ENCODE peak calls at places on chromosomes 13 and 19, in five cellular contexts. One of them, this sample, is unnamed.

GRCh38 chr13:69681722-69682121 is 425.9 kb upstream of the ATXN8OS start:
- DNase-seq in CD4-positive, alpha-beta T cell: no peak
- DNase-seq in ascending aorta: no peak
- DNase-seq in omental fat pad: no peak
- DNase-seq in bronchial epithelial cell: no peak
- DNase-seq in this sample: no peak

GRCh38 chr13:45786293-45786920 is 65.1 kb downstream of the SIAH3 start:
- DNase-seq in CD4-positive, alpha-beta T cell: no peak
- DNase-seq in bronchial epithelial cell: no peak
- DNase-seq in ascending aorta: no peak
- DNase-seq in omental fat pad: no peak
- DNase-seq in this sample: no peak

GRCh38 chr13:98565726-98566577 is 11.0 kb downstream of the STK24 start:
- DNase-seq in bronchial epithelial cell: no peak
- DNase-seq in ascending aorta: peak
- DNase-seq in omental fat pad: no peak
- DNase-seq in CD4-positive, alpha-beta T cell: no peak
- DNase-seq in this sample: no peak

GRCh38 chr19:8028951-8029491 is 23.5 kb upstream of the CCL25 start:
- DNase-seq in omental fat pad: no peak
- DNase-seq in CD4-positive, alpha-beta T cell: no peak
- DNase-seq in bronchial epithelial cell: no peak
- DNase-seq in ascending aorta: no peak
- DNase-seq in this sample: no peak

GRCh38 chr13:30017880-30018279 is 167.5 kb upstream of the UBL3 start:
- DNase-seq in omental fat pad: no peak
- DNase-seq in bronchial epithelial cell: no peak
- DNase-seq in CD4-positive, alpha-beta T cell: no peak
- DNase-seq in ascending aorta: no peak
- DNase-seq in this sample: no peak

GRCh38 chr13:112605531-112605990 is 17.6 kb upstream of the TUBGCP3 start:
- DNase-seq in bronchial epithelial cell: no peak
- DNase-seq in ascending aorta: no peak
- DNase-seq in omental fat pad: no peak
- DNase-seq in CD4-positive, alpha-beta T cell: no peak
- DNase-seq in this sample: no peak

GRCh38 chr19:1243768-1244692 is 2.5 kb downstream of the ATP5F1D start:
- DNase-seq in CD4-positive, alpha-beta T cell: peak
- DNase-seq in omental fat pad: peak
- DNase-seq in ascending aorta: peak
- DNase-seq in bronchial epithelial cell: peak
- DNase-seq in this sample: peak

GRCh38 chr13:23140492-23140891 is 40.3 kb upstream of the SGCG start:
- DNase-seq in omental fat pad: no peak
- DNase-seq in bronchial epithelial cell: peak
- DNase-seq in CD4-positive, alpha-beta T cell: no peak
- DNase-seq in ascending aorta: no peak
- DNase-seq in this sample: no peak

GRCh38 chr13:114148521-114148855 is 16.1 kb upstream of the RASA3 start:
- DNase-seq in ascending aorta: no peak
- DNase-seq in bronchial epithelial cell: no peak
- DNase-seq in CD4-positive, alpha-beta T cell: peak
- DNase-seq in omental fat pad: no peak
- DNase-seq in this sample: peak

GRCh38 chr19:4454952-4455738 is 2.4 kb downstream of the UBXN6 start:
- DNase-seq in bronchial epithelial cell: peak
- DNase-seq in CD4-positive, alpha-beta T cell: no peak
- DNase-seq in omental fat pad: no peak
- DNase-seq in ascending aorta: peak
- DNase-seq in this sample: no peak

GRCh38 chr19:16442386-16443276 is 29.1 kb downstream of the EPS15L1 start:
- DNase-seq in bronchial epithelial cell: no peak
- DNase-seq in CD4-positive, alpha-beta T cell: no peak
- DNase-seq in omental fat pad: no peak
- DNase-seq in ascending aorta: no peak
- DNase-seq in this sample: no peak

GRCh38 chr19:47609885-47610545 is 1.1 kb downstream of the BICRA start:
- DNase-seq in CD4-positive, alpha-beta T cell: peak
- DNase-seq in omental fat pad: no peak
- DNase-seq in bronchial epithelial cell: no peak
- DNase-seq in ascending aorta: peak
- DNase-seq in this sample: peak

GRCh38 chr13:49097374-49097773 is 121.7 kb downstream of the FNDC3A start:
- DNase-seq in CD4-positive, alpha-beta T cell: no peak
- DNase-seq in bronchial epithelial cell: peak
- DNase-seq in ascending aorta: no peak
- DNase-seq in omental fat pad: no peak
- DNase-seq in this sample: no peak

GRCh38 chr19:5926641-5927438 is 12.8 kb downstream of the CAPS start:
- DNase-seq in omental fat pad: no peak
- DNase-seq in ascending aorta: peak
- DNase-seq in bronchial epithelial cell: no peak
- DNase-seq in CD4-positive, alpha-beta T cell: no peak
- DNase-seq in this sample: no peak

GRCh38 chr19:54204767-54205468 is 4.3 kb downstream of the RPS9 start:
- DNase-seq in ascending aorta: no peak
- DNase-seq in bronchial epithelial cell: no peak
- DNase-seq in CD4-positive, alpha-beta T cell: no peak
- DNase-seq in omental fat pad: no peak
- DNase-seq in this sample: no peak

GRCh38 chr13:52847322-52847681 is 1.1 kb downstream of the PCDH8 start:
- DNase-seq in CD4-positive, alpha-beta T cell: no peak
- DNase-seq in omental fat pad: no peak
- DNase-seq in ascending aorta: no peak
- DNase-seq in bronchial epithelial cell: no peak
- DNase-seq in this sample: no peak

GRCh38 chr13:52845334-52845761 is 3.1 kb downstream of the PCDH8 start:
- DNase-seq in CD4-positive, alpha-beta T cell: no peak
- DNase-seq in ascending aorta: no peak
- DNase-seq in bronchial epithelial cell: no peak
- DNase-seq in omental fat pad: no peak
- DNase-seq in this sample: peak

GRCh38 chr13:52846567-52847321 is 1.7 kb downstream of the PCDH8 start:
- DNase-seq in ascending aorta: no peak
- DNase-seq in omental fat pad: no peak
- DNase-seq in bronchial epithelial cell: no peak
- DNase-seq in CD4-positive, alpha-beta T cell: no peak
- DNase-seq in this sample: peak

GRCh38 chr13:52847682-52848432 is 583 bp downstream of the PCDH8 start:
- DNase-seq in bronchial epithelial cell: no peak
- DNase-seq in omental fat pad: no peak
- DNase-seq in CD4-positive, alpha-beta T cell: no peak
- DNase-seq in ascending aorta: no peak
- DNase-seq in this sample: peak

GRCh38 chr13:52845766-52846566 is 2.5 kb downstream of the PCDH8 start:
- DNase-seq in ascending aorta: no peak
- DNase-seq in CD4-positive, alpha-beta T cell: no peak
- DNase-seq in bronchial epithelial cell: no peak
- DNase-seq in omental fat pad: no peak
- DNase-seq in this sample: peak
- TF ChIP-seq CTCF in ascending aorta: no peak
- TF ChIP-seq CTCF in CD4-positive, alpha-beta T cell: no peak
- TF ChIP-seq CTCF in bronchial epithelial cell: peak
- TF ChIP-seq CTCF in omental fat pad: no peak
- TF ChIP-seq CTCF in this sample: peak

DNA sequence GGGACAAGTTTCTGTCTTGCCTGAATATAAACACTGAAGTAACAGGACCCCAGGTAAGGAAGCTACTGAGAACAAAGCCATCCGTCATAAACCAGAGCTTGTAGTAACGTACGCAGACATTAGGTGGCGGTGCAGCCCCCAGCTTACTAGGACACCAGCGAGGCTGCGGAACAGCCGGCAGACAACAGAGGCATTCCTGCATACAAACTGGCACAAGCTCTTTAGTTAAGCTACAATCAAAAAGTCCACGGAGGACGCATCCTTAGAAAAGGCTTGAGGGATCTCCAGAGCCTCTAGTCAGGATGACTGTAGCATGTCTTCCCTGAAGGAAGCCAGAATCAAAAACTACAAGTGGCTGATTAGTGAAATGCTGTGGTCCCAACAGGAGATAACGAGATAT is 26.2 kb downstream of the ZNF160 start:
- DNase-seq in CD4-positive, alpha-beta T cell: no peak
- DNase-seq in omental fat pad: peak
- DNase-seq in bronchial epithelial cell: peak
- DNase-seq in ascending aorta: no peak
- DNase-seq in this sample: no peak
- TF ChIP-seq CTCF in CD4-positive, alpha-beta T cell: no peak
- TF ChIP-seq CTCF in omental fat pad: no peak
- TF ChIP-seq CTCF in bronchial epithelial cell: peak
- TF ChIP-seq CTCF in ascending aorta: peak
- TF ChIP-seq CTCF in this sample: peak

GRCh38 chr13:53191091-53191490 is 162.5 kb downstream of the OLFM4 start:
- DNase-seq in ascending aorta: no peak
- DNase-seq in CD4-positive, alpha-beta T cell: no peak
- DNase-seq in bronchial epithelial cell: peak
- DNase-seq in omental fat pad: no peak
- DNase-seq in this sample: no peak

DNA sequence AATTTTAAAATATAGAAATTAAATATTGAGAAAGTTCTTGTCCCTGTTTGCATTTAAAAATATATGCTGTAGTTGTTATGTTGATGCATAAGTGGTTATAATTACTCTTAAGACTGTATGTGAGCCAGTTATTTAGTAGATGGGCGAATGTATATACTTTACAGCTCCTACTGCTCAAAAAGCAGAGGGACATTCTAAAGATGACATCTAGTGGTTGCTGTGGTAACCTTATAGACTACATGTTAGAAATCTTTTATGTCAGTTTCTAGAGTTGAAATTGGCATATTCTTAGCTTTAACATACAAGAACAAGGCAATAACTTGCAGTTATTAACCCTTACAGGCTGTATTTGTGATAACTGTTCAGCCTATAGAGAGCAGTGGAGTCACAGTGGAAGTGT is 160.5 kb downstream of the OLFM4 start:
- DNase-seq in ascending aorta: no peak
- DNase-seq in bronchial epithelial cell: no peak
- DNase-seq in CD4-positive, alpha-beta T cell: no peak
- DNase-seq in omental fat pad: no peak
- DNase-seq in this sample: no peak
- TF ChIP-seq CTCF in ascending aorta: no peak
- TF ChIP-seq CTCF in bronchial epithelial cell: no peak
- TF ChIP-seq CTCF in CD4-positive, alpha-beta T cell: no peak
- TF ChIP-seq CTCF in omental fat pad: no peak
- TF ChIP-seq CTCF in this sample: no peak

DNA sequence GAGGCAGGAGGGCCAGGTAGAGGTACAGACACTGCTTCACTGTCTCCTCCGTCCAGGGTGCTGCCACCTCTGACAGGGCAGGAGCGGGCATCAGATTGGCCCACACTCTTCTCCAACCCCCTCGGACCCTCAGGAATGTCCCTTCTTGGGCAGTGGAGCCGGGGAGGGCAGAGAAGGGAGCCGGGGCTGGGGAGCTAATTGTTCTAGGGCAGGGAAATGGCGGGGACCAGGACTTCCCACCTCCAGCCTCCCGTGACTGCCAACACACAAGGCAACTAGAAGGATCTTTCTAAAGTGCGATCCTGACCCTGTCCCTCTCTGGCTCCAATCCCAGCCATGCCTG is 10.1 kb upstream of the RSPH6A start:
- DNase-seq in ascending aorta: no peak
- DNase-seq in CD4-positive, alpha-beta T cell: no peak
- DNase-seq in bronchial epithelial cell: no peak
- DNase-seq in omental fat pad: no peak
- DNase-seq in this sample: no peak
- TF ChIP-seq CTCF in ascending aorta: no peak
- TF ChIP-seq CTCF in CD4-positive, alpha-beta T cell: no peak
- TF ChIP-seq CTCF in bronchial epithelial cell: no peak
- TF ChIP-seq CTCF in omental fat pad: no peak
- TF ChIP-seq CTCF in this sample: no peak

GRCh38 chr19:17511724-17512573 is 500 bp downstream of the PGLS start:
- DNase-seq in omental fat pad: peak
- DNase-seq in ascending aorta: peak
- DNase-seq in bronchial epithelial cell: peak
- DNase-seq in CD4-positive, alpha-beta T cell: peak
- DNase-seq in this sample: peak
- TF ChIP-seq CTCF in omental fat pad: no peak
- TF ChIP-seq CTCF in ascending aorta: no peak
- TF ChIP-seq CTCF in bronchial epithelial cell: peak
- TF ChIP-seq CTCF in CD4-positive, alpha-beta T cell: no peak
- TF ChIP-seq CTCF in this sample: peak

GRCh38 chr19:28489126-28489660 is 723.8 kb downstream of the UQCRFS1 start:
- DNase-seq in bronchial epithelial cell: no peak
- DNase-seq in ascending aorta: no peak
- DNase-seq in omental fat pad: no peak
- DNase-seq in CD4-positive, alpha-beta T cell: no peak
- DNase-seq in this sample: no peak
- TF ChIP-seq CTCF in bronchial epithelial cell: no peak
- TF ChIP-seq CTCF in ascending aorta: no peak
- TF ChIP-seq CTCF in omental fat pad: no peak
- TF ChIP-seq CTCF in CD4-positive, alpha-beta T cell: no peak
- TF ChIP-seq CTCF in this sample: no peak

GRCh38 chr13:90867336-90867683 is 480.2 kb upstream of the MIR17HG start:
- DNase-seq in ascending aorta: peak
- DNase-seq in CD4-positive, alpha-beta T cell: no peak
- DNase-seq in bronchial epithelial cell: peak
- DNase-seq in omental fat pad: peak
- DNase-seq in this sample: peak
- TF ChIP-seq CTCF in ascending aorta: peak
- TF ChIP-seq CTCF in CD4-positive, alpha-beta T cell: no peak
- TF ChIP-seq CTCF in bronchial epithelial cell: peak
- TF ChIP-seq CTCF in omental fat pad: no peak
- TF ChIP-seq CTCF in this sample: peak

GRCh38 chr13:85970727-85971126 is 171.5 kb upstream of the SLITRK6 start:
- DNase-seq in bronchial epithelial cell: peak
- DNase-seq in CD4-positive, alpha-beta T cell: no peak
- DNase-seq in ascending aorta: no peak
- DNase-seq in omental fat pad: no peak
- DNase-seq in this sample: no peak
- TF ChIP-seq CTCF in bronchial epithelial cell: no peak
- TF ChIP-seq CTCF in CD4-positive, alpha-beta T cell: no peak
- TF ChIP-seq CTCF in ascending aorta: no peak
- TF ChIP-seq CTCF in omental fat pad: no peak
- TF ChIP-seq CTCF in this sample: no peak

GRCh38 chr13:20142019-20142926 is 18.6 kb downstream of the GJA3 start:
- DNase-seq in bronchial epithelial cell: no peak
- DNase-seq in CD4-positive, alpha-beta T cell: no peak
- DNase-seq in omental fat pad: no peak
- DNase-seq in ascending aorta: no peak
- DNase-seq in this sample: no peak

GRCh38 chr13:20142927-20143480 is 17.8 kb downstream of the GJA3 start:
- DNase-seq in ascending aorta: no peak
- DNase-seq in bronchial epithelial cell: no peak
- DNase-seq in omental fat pad: no peak
- DNase-seq in CD4-positive, alpha-beta T cell: no peak
- DNase-seq in this sample: no peak

GRCh38 chr13:20144141-20144850 is 16.6 kb downstream of the GJA3 start:
- DNase-seq in CD4-positive, alpha-beta T cell: no peak
- DNase-seq in ascending aorta: no peak
- DNase-seq in omental fat pad: no peak
- DNase-seq in bronchial epithelial cell: no peak
- DNase-seq in this sample: no peak

GRCh38 chr13:20140487-20140886 is 20.4 kb downstream of the GJA3 start:
- DNase-seq in CD4-positive, alpha-beta T cell: no peak
- DNase-seq in bronchial epithelial cell: no peak
- DNase-seq in omental fat pad: no peak
- DNase-seq in ascending aorta: no peak
- DNase-seq in this sample: no peak

GRCh38 chr13:20141238-20142018 is 19.4 kb downstream of the GJA3 start:
- DNase-seq in CD4-positive, alpha-beta T cell: no peak
- DNase-seq in ascending aorta: no peak
- DNase-seq in bronchial epithelial cell: no peak
- DNase-seq in omental fat pad: no peak
- DNase-seq in this sample: no peak
- TF ChIP-seq CTCF in CD4-positive, alpha-beta T cell: no peak
- TF ChIP-seq CTCF in ascending aorta: no peak
- TF ChIP-seq CTCF in bronchial epithelial cell: no peak
- TF ChIP-seq CTCF in omental fat pad: no peak
- TF ChIP-seq CTCF in this sample: no peak

This sample was measured in GM13977.